ENCODE peak calls at places on chromosomes 13 and 19, in four cellular contexts. One of them, this sample, is unnamed.

GRCh38 chr19:14450168-14450874 is 17.2 kb downstream of the PKN1 start:
- DNase-seq in cardiac fibroblast: peak; percentile 54
- DNase-seq in PC-3: peak; percentile 67
- DNase-seq in kidney: no peak
- DNase-seq in this sample: no peak

GRCh38 chr13:58369941-58370340 is 738.4 kb downstream of the PCDH17 start:
- DNase-seq in cardiac fibroblast: no peak
- DNase-seq in PC-3: no peak
- DNase-seq in kidney: no peak
- DNase-seq in this sample: no peak

GRCh38 chr19:40217921-40218890 is at the start of gene TTC9B:
- DNase-seq in PC-3: no peak
- DNase-seq in cardiac fibroblast: no peak
- DNase-seq in kidney: no peak
- DNase-seq in this sample: no peak

GRCh38 chr19:56076413-56076998 is 44.6 kb downstream of the ZNF787 start:
- DNase-seq in cardiac fibroblast: peak; percentile 72
- DNase-seq in PC-3: peak; percentile 81
- DNase-seq in kidney: no peak
- DNase-seq in this sample: no peak

GRCh38 chr19:5667751-5668271 is 12.5 kb downstream of the MICOS13 start:
- DNase-seq in PC-3: no peak
- DNase-seq in kidney: peak; percentile 67
- DNase-seq in cardiac fibroblast: no peak
- DNase-seq in this sample: no peak

GRCh38 chr13:86976521-86977324 is 694.4 kb upstream of the SLITRK5 start:
- DNase-seq in kidney: no peak
- DNase-seq in PC-3: peak; percentile 4
- DNase-seq in cardiac fibroblast: no peak
- DNase-seq in this sample: no peak

GRCh38 chr13:97288486-97288900 is 66.4 kb downstream of the MBNL2 start:
- DNase-seq in cardiac fibroblast: no peak
- DNase-seq in kidney: no peak
- DNase-seq in PC-3: no peak
- DNase-seq in this sample: no peak

GRCh38 chr13:48295271-48295670 is 8.3 kb upstream of the RB1 start:
- DNase-seq in kidney: no peak
- DNase-seq in PC-3: no peak
- DNase-seq in cardiac fibroblast: no peak
- DNase-seq in this sample: no peak

GRCh38 chr19:9018163-9018875 is 8.1 kb upstream of the MUC16 start:
- DNase-seq in cardiac fibroblast: no peak
- DNase-seq in PC-3: peak; percentile 96
- DNase-seq in kidney: no peak
- DNase-seq in this sample: no peak

GRCh38 chr19:46394398-46394797 is 19.0 kb downstream of the CCDC8 start:
- DNase-seq in kidney: no peak
- DNase-seq in PC-3: no peak
- DNase-seq in cardiac fibroblast: peak; percentile 46
- DNase-seq in this sample: no peak

GRCh38 chr13:79456051-79456450 is 24.9 kb upstream of the NDFIP2 start:
- DNase-seq in kidney: no peak
- DNase-seq in cardiac fibroblast: peak; percentile 54
- DNase-seq in PC-3: no peak
- DNase-seq in this sample: no peak

GRCh38 chr13:37595162-37595561 is 3.4 kb downstream of the POSTN start:
- DNase-seq in PC-3: no peak
- DNase-seq in kidney: no peak
- DNase-seq in cardiac fibroblast: peak; percentile 75
- DNase-seq in this sample: no peak

GRCh38 chr13:95540848-95541247 is 11.7 kb upstream of the CLDN10 start:
- DNase-seq in PC-3: no peak
- DNase-seq in kidney: peak; percentile 86
- DNase-seq in cardiac fibroblast: no peak
- DNase-seq in this sample: no peak

GRCh38 chr19:22545751-22546150 is 88.4 kb upstream of the ZNF492 start:
- DNase-seq in kidney: no peak
- DNase-seq in PC-3: peak; percentile 19
- DNase-seq in cardiac fibroblast: peak; percentile 29
- DNase-seq in this sample: no peak
- TF ChIP-seq CTCF in kidney: peak; percentile 49
- TF ChIP-seq CTCF in PC-3: peak; percentile 51
- TF ChIP-seq CTCF in cardiac fibroblast: peak; percentile 40
- TF ChIP-seq CTCF in this sample: peak; percentile 24

DNA sequence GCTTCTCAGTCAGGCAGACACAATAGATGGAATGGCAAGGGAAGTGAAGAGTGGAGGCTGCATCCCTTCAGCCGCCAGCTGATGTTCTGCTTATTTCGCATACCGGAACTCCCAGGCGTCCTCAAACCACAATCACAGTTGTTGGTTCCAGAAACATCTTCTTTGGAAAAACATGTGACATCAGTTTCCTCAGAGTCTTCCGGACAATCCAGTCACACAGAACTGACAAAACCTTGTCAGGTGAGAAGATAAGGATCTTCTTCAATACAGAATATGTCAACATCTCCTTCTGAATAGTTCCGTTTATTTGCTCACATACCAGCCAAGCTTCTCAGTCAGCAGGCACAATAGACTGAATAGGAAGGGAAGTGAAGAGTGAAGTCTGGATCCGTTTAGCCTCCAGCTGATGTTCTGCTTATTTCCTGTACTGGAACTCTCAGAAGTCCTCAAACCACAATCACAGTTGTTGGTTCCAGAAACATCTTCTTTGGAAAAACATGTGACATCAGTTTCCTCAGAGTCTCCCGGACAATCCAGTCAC is 45.1 kb upstream of the CEACAM21 start:
- DNase-seq in kidney: no peak
- DNase-seq in PC-3: no peak
- DNase-seq in cardiac fibroblast: peak; percentile 66
- DNase-seq in this sample: no peak
- H3K4me3 ChIP-seq in kidney: no peak overlapping the region
- H3K4me3 ChIP-seq in PC-3: no peak overlapping the region
- H3K4me3 ChIP-seq in cardiac fibroblast: no peak overlapping the region
- H3K4me3 ChIP-seq in this sample: no peak overlapping the region

GRCh38 chr13:114039471-114040141 is 65.7 kb upstream of the C13orf46 start:
- DNase-seq in cardiac fibroblast: no peak
- DNase-seq in kidney: no peak
- DNase-seq in PC-3: no peak
- DNase-seq in this sample: no peak
- TF ChIP-seq CTCF in cardiac fibroblast: no peak
- TF ChIP-seq CTCF in kidney: no peak
- TF ChIP-seq CTCF in PC-3: no peak
- TF ChIP-seq CTCF in this sample: no peak

GRCh38 chr13:34696741-34697140 is 245.3 kb upstream of the NBEA start:
- DNase-seq in PC-3: no peak
- DNase-seq in kidney: no peak
- DNase-seq in cardiac fibroblast: no peak
- DNase-seq in this sample: no peak

GRCh38 chr13:34696296-34696695 is 245.8 kb upstream of the NBEA start:
- DNase-seq in kidney: no peak
- DNase-seq in PC-3: no peak
- DNase-seq in cardiac fibroblast: no peak
- DNase-seq in this sample: no peak

GRCh38 chr13:34700155-34700554 is 241.9 kb upstream of the NBEA start:
- DNase-seq in cardiac fibroblast: no peak
- DNase-seq in PC-3: no peak
- DNase-seq in kidney: no peak
- DNase-seq in this sample: no peak

GRCh38 chr13:34701919-34702318 is 240.2 kb upstream of the NBEA start:
- DNase-seq in cardiac fibroblast: no peak
- DNase-seq in PC-3: no peak
- DNase-seq in kidney: no peak
- DNase-seq in this sample: no peak

GRCh38 chr13:34698953-34699352 is 243.1 kb upstream of the NBEA start:
- DNase-seq in cardiac fibroblast: peak; percentile 2
- DNase-seq in PC-3: no peak
- DNase-seq in kidney: no peak
- DNase-seq in this sample: peak; percentile 24
- H3K4me3 ChIP-seq in cardiac fibroblast: no peak overlapping the region
- H3K4me3 ChIP-seq in PC-3: no peak overlapping the region
- H3K4me3 ChIP-seq in kidney: no peak overlapping the region
- H3K4me3 ChIP-seq in this sample: no peak overlapping the region

GRCh38 chr19:42037649-42038048 is 32.4 kb downstream of the GRIK5 start:
- DNase-seq in kidney: no peak
- DNase-seq in cardiac fibroblast: no peak
- DNase-seq in PC-3: no peak
- DNase-seq in this sample: no peak

GRCh38 chr19:42045575-42045974 is 24.4 kb downstream of the GRIK5 start:
- DNase-seq in cardiac fibroblast: no peak
- DNase-seq in kidney: no peak
- DNase-seq in PC-3: no peak
- DNase-seq in this sample: no peak

GRCh38 chr19:42038675-42039074 is 31.3 kb downstream of the GRIK5 start:
- DNase-seq in cardiac fibroblast: no peak
- DNase-seq in kidney: no peak
- DNase-seq in PC-3: no peak
- DNase-seq in this sample: no peak

GRCh38 chr19:42042455-42043170 is 27.4 kb downstream of the GRIK5 start:
- DNase-seq in cardiac fibroblast: no peak
- DNase-seq in kidney: no peak
- DNase-seq in PC-3: no peak
- DNase-seq in this sample: no peak

GRCh38 chr19:42040031-42040430 is 30.0 kb downstream of the GRIK5 start:
- DNase-seq in kidney: no peak
- DNase-seq in cardiac fibroblast: no peak
- DNase-seq in PC-3: no peak
- DNase-seq in this sample: no peak
- TF ChIP-seq CTCF in kidney: no peak
- TF ChIP-seq CTCF in cardiac fibroblast: no peak
- TF ChIP-seq CTCF in PC-3: no peak
- TF ChIP-seq CTCF in this sample: no peak

GRCh38 chr19:53992815-53993214 is 1.4 kb downstream of the CACNG6 start:
- DNase-seq in cardiac fibroblast: no peak
- DNase-seq in kidney: no peak
- DNase-seq in PC-3: no peak
- DNase-seq in this sample: no peak

GRCh38 chr19:53993448-53993847 is 2.0 kb downstream of the CACNG6 start:
- DNase-seq in cardiac fibroblast: no peak
- DNase-seq in kidney: no peak
- DNase-seq in PC-3: no peak
- DNase-seq in this sample: no peak

GRCh38 chr19:53991224-53992113 is at the start of gene CACNG6:
- DNase-seq in cardiac fibroblast: peak; percentile 41
- DNase-seq in PC-3: peak; percentile 48
- DNase-seq in kidney: no peak
- DNase-seq in this sample: no peak

GRCh38 chr19:53989600-53990533 is 1.6 kb upstream of the CACNG6 start:
- DNase-seq in kidney: no peak
- DNase-seq in PC-3: no peak
- DNase-seq in cardiac fibroblast: peak; percentile 46
- DNase-seq in this sample: no peak

DNA sequence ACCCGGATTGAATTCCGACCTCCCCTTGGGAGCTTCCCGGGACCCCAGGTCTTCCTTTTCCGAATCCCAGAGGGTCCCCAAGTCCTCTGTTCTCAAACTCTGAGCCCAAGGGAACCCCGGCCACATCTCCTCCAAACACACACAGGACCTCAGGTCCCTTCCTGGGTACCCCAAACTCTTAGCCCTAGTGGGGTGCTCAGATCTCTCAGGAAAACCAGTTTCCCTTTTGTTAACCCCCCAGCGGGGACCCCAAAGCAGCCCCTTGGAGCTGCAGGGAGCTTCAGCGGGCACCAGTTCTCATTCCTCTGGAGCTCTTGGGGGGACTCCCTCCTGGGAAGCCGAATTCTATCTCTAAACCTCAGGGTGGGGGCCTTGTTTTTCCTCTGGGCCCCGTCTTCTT is 774 bp downstream of the CACNG6 start:
- DNase-seq in kidney: no peak
- DNase-seq in PC-3: no peak
- DNase-seq in cardiac fibroblast: no peak
- DNase-seq in this sample: no peak
- H3K4me3 ChIP-seq in kidney: no peak overlapping the region
- H3K4me3 ChIP-seq in PC-3: no peak overlapping the region
- H3K4me3 ChIP-seq in cardiac fibroblast: no peak overlapping the region
- H3K4me3 ChIP-seq in this sample: no peak overlapping the region